ENCODE peak calls at places on chromosomes 4 and X, in four cellular contexts. W is fibroblast of gingiva, V is NAMALWA, S is testis. U is an unnamed sample.

GRCh38 chr4:93814141-93814540 is 14.4 kb upstream of the ATOH1 start:
- DNase-seq in W (no peak), S (no peak), V (no peak), U (no peak)

GRCh38 chr4:972651-973424 is 531 bp downstream of the DGKQ start:
- DNase-seq in W (no peak), S (no peak), V (peak), U (no peak)

GRCh38 chr4:15689540-15689939 is 7.9 kb downstream of the FAM200B start:
- DNase-seq in V (no peak), W (no peak), S (no peak), U (no peak)

GRCh38 chr4:156515295-156515694 is 456.3 kb downstream of the PDGFC start:
- DNase-seq in V (no peak), S (no peak), W (no peak), U (no peak)

GRCh38 chrX:113202601-113203000 is 362.0 kb upstream of the AMOT start:
- DNase-seq in S (no peak), W (no peak), V (no peak), U (no peak)

GRCh38 chrX:153438522-153438921 is 7.3 kb downstream of the TREX2 start:
- DNase-seq in V (peak), W (no peak), S (peak), U (no peak)

GRCh38 chr4:113008726-113009125 is 40.7 kb upstream of the ANK2 start:
- DNase-seq in W (no peak), S (peak), V (no peak), U (no peak)

GRCh38 chrX:49001521-49002090 is 458 bp downstream of the GRIPAP1 start:
- DNase-seq in S (peak), V (peak), W (peak), U (no peak)

GRCh38 chr4:37763164-37763444 is 63.4 kb upstream of the PGM2 start:
- DNase-seq in S (no peak), V (no peak), W (no peak), U (no peak)

GRCh38 chrX:68831405-68832100 is 2.7 kb downstream of the EFNB1 start:
- DNase-seq in S (no peak), W (no peak), V (no peak), U (no peak)

GRCh38 chrX:137747231-137747630 is 181.3 kb downstream of the ZIC3 start:
- DNase-seq in V (no peak), W (no peak), S (no peak), U (no peak)

GRCh38 chr4:71231073-71231752 is 107.6 kb upstream of the SLC4A4 start:
- DNase-seq in S (peak), W (peak), V (no peak), U (no peak)

GRCh38 chrX:140933056-140933455 is 69.3 kb upstream of the SPANXB1 start:
- DNase-seq in V (no peak), W (no peak), S (no peak), U (no peak)

GRCh38 chr4:48602763-48603162 is 112.7 kb downstream of the ZAR1 start:
- DNase-seq in V (no peak), W (peak), S (no peak), U (no peak)

GRCh38 chr4:187550256-187550950 is 445.2 kb upstream of the ZFP42 start:
- DNase-seq in W (no peak), V (no peak), S (no peak), U (no peak)

GRCh38 chr4:5892321-5893012 is 419 bp downstream of the CRMP1 start:
- DNase-seq in S (no peak), V (no peak), W (no peak), U (no peak)

GRCh38 chrX:30702736-30703135 is 49.5 kb downstream of the GK start:
- DNase-seq in W (peak), V (no peak), S (no peak), U (peak)

GRCh38 chr4:154560824-154561231 is 2.0 kb upstream of the FGB start:
- DNase-seq in V (no peak), S (no peak), W (no peak), U (peak)

GRCh38 chr4:67765401-67765800 is 11.2 kb upstream of the GNRHR start:
- DNase-seq in S (no peak), V (no peak), W (peak), U (no peak)

GRCh38 chr4:53914313-53915016 is 149.9 kb downstream of the CHIC2 start:
- DNase-seq in W (peak), S (no peak), V (no peak), U (peak)

GRCh38 chrX:41481264-41482109 is 34.3 kb downstream of the NYX start:
- DNase-seq in V (peak), W (no peak), S (no peak), U (no peak)

GRCh38 chrX:120562569-120562926 is 1.8 kb upstream of the CUL4B start:
- DNase-seq in W (no peak), S (no peak), V (no peak), U (no peak)

GRCh38 chrX:70481871-70482270 is 37.2 kb downstream of the DLG3 start:
- DNase-seq in S (no peak), V (no peak), W (no peak), U (no peak)

GRCh38 chr4:124863039-124863545 is 150.6 kb upstream of the ANKRD50 start:
- DNase-seq in W (peak), S (no peak), V (no peak), U (no peak)

GRCh38 chr4:16237715-16238114 is 11.4 kb upstream of the TAPT1 start:
- DNase-seq in V (no peak), S (no peak), W (no peak), U (no peak)

GRCh38 chr4:155811171-155811570 is 52.4 kb downstream of the GUCY1B1 start:
- DNase-seq in V (no peak), W (no peak), S (no peak), U (no peak)

GRCh38 chr4:145679520-145679919 is 426 bp upstream of the C4orf51 start:
- DNase-seq in V (no peak), W (peak), S (no peak), U (peak)

GRCh38 chr4:59630235-59630634 is 1569.9 kb upstream of the ADGRL3 start:
- DNase-seq in W (no peak), V (no peak), S (no peak), U (no peak)

GRCh38 chr4:57426779-57427395 is 316.7 kb upstream of the IGFBP7 start:
- DNase-seq in V (peak), W (peak), S (peak), U (peak)

U was measured in AG04449.